ENCODE peak calls at places on chromosomes 13 and 19, in five cellular contexts. One of them, this sample, is unnamed.
A peak's percentile ranks its signal among the peaks of the same experiment; 100 is the strongest.

GRCh38 chr19:38062959-38063786 is 156.2 kb downstream of the SIPA1L3 start:
- DNase-seq in SK-N-SH: peak; percentile 87
- DNase-seq in GM12878: no peak
- DNase-seq in K562: peak; percentile 42
- DNase-seq in H1: no peak
- DNase-seq in this sample: no peak

GRCh38 chr13:27012482-27013197 is 159.0 kb downstream of the USP12 start:
- DNase-seq in SK-N-SH: no peak
- DNase-seq in GM12878: no peak
- DNase-seq in K562: no peak
- DNase-seq in H1: no peak
- DNase-seq in this sample: no peak

GRCh38 chr13:99332456-99332855 is 25.3 kb upstream of the GPR183 start:
- DNase-seq in SK-N-SH: no peak
- DNase-seq in GM12878: no peak
- DNase-seq in K562: no peak
- DNase-seq in H1: no peak
- DNase-seq in this sample: no peak

GRCh38 chr13:33645591-33646554 is 172.1 kb upstream of the RFC3 start:
- DNase-seq in SK-N-SH: no peak
- DNase-seq in GM12878: no peak
- DNase-seq in K562: no peak
- DNase-seq in H1: no peak
- DNase-seq in this sample: no peak

GRCh38 chr19:56765107-56765506 is 75.4 kb downstream of the PEG3 start:
- DNase-seq in SK-N-SH: peak; percentile 75
- DNase-seq in GM12878: no peak
- DNase-seq in K562: no peak
- DNase-seq in H1: no peak
- DNase-seq in this sample: no peak

GRCh38 chr13:33204130-33204927 is 81.2 kb downstream of the STARD13 start:
- DNase-seq in SK-N-SH: peak; percentile 63
- DNase-seq in GM12878: peak; percentile 78
- DNase-seq in K562: no peak
- DNase-seq in H1: no peak
- DNase-seq in this sample: no peak

GRCh38 chr13:99384468-99384867 is 77.3 kb upstream of the GPR183 start:
- DNase-seq in SK-N-SH: no peak
- DNase-seq in GM12878: no peak
- DNase-seq in K562: no peak
- DNase-seq in H1: no peak
- DNase-seq in this sample: no peak

GRCh38 chr13:44420376-44421220 is 47.0 kb downstream of the SERP2 start:
- DNase-seq in SK-N-SH: no peak
- DNase-seq in GM12878: no peak
- DNase-seq in K562: no peak
- DNase-seq in H1: no peak
- DNase-seq in this sample: no peak

GRCh38 chr19:1466461-1467227 is 12.4 kb downstream of the C19orf25 start:
- DNase-seq in SK-N-SH: no peak
- DNase-seq in GM12878: no peak
- DNase-seq in K562: no peak
- DNase-seq in H1: no peak
- DNase-seq in this sample: no peak

GRCh38 chr13:45786293-45786920 is 65.1 kb downstream of the SIAH3 start:
- DNase-seq in SK-N-SH: peak; percentile 34
- DNase-seq in GM12878: no peak
- DNase-seq in K562: no peak
- DNase-seq in H1: no peak
- DNase-seq in this sample: no peak

GRCh38 chr13:26423634-26424033 is 133.8 kb upstream of the WASF3 start:
- DNase-seq in SK-N-SH: peak; percentile 35
- DNase-seq in GM12878: no peak
- DNase-seq in K562: no peak
- DNase-seq in H1: no peak
- DNase-seq in this sample: no peak

GRCh38 chr19:40858109-40858508 is 7.9 kb upstream of the CYP2A6 start:
- DNase-seq in SK-N-SH: no peak
- DNase-seq in GM12878: no peak
- DNase-seq in K562: no peak
- DNase-seq in H1: no peak
- DNase-seq in this sample: no peak

GRCh38 chr19:15487038-15487437 is 7.7 kb upstream of the PGLYRP2 start:
- DNase-seq in SK-N-SH: no peak
- DNase-seq in GM12878: no peak
- DNase-seq in K562: no peak
- DNase-seq in H1: no peak
- DNase-seq in this sample: no peak

DNA sequence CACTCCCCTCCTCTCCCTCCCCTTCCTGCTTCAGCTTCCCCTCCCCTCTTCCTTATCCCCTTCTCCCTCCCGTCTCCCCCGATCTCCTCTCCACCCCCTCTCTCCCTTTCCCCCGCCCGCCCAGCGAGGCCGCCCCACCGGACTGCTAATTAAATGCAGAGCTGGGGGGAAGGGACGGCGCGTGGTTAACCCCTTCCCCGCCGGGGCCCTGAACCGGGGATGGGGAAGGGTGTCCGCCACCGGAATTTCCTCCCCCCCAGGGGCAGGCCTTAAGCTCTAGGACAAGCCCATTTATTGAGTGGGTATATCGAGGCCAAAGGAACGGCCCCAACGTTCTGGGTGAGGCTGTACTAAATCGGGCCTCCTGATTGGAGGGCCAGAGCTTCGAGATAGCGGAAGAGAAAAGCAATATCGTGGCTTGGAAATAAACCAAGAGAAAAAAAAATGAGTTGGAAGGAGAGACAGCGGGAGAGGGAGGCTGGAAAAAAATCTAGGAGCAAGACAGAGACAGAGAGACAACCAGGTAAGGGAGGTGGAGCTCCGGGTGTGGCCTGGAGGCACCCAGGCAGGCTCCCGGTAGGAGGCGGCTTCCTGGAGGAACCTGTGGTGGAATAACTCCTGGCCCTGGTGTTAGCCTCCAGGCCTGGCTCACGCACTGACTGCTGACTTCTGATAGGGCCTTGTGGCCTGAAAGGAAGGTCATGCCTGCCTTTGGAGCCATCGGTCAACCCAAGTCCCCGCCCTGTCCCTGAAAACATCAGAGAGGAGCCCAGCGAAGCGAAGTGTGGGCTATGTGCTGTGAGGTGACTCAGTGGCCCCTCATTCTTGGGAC is 11.6 kb upstream of the JUND start:
- DNase-seq in SK-N-SH: peak; percentile 92
- DNase-seq in GM12878: no peak
- DNase-seq in K562: peak; percentile 81
- DNase-seq in H1: peak; percentile 79
- DNase-seq in this sample: peak; percentile 73
- TF ChIP-seq JUND in SK-N-SH: no peak
- TF ChIP-seq JUND in GM12878: no peak
- TF ChIP-seq JUND in K562: no peak
- TF ChIP-seq JUND in H1: no peak
- TF ChIP-seq JUND in this sample: no peak

DNA sequence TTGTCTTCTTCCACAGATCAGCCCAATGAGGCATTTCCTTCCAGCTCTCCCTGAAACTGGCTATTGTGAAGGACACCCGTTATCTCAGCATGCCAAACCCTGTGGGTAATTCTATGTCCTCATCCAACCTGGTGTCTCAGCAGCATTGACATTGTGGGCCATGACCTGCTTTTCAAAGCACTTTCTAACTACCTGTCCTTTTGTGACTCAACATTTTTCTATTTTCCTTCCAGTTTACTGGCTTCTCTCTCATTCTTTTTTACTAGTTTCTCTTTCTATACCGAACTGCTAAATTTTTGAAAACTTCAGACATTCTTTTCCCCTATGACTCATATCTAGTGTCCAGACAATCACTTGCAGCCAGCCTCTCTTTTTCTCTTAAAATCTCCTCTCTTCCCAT is 136.4 kb upstream of the HTR2A start:
- DNase-seq in SK-N-SH: no peak
- DNase-seq in GM12878: no peak
- DNase-seq in K562: no peak
- DNase-seq in H1: no peak
- DNase-seq in this sample: no peak
- TF ChIP-seq JUND in SK-N-SH: peak; percentile 38
- TF ChIP-seq JUND in GM12878: no peak
- TF ChIP-seq JUND in K562: no peak
- TF ChIP-seq JUND in H1: no peak
- TF ChIP-seq JUND in this sample: no peak

GRCh38 chr19:19558055-19558454 is 20.0 kb downstream of the CILP2 start:
- DNase-seq in SK-N-SH: no peak
- DNase-seq in GM12878: no peak
- DNase-seq in K562: no peak
- DNase-seq in H1: no peak
- DNase-seq in this sample: no peak
- TF ChIP-seq JUND in SK-N-SH: no peak
- TF ChIP-seq JUND in GM12878: no peak
- TF ChIP-seq JUND in K562: no peak
- TF ChIP-seq JUND in H1: no peak
- TF ChIP-seq JUND in this sample: no peak

GRCh38 chr13:70816853-70817252 is 708.6 kb upstream of the KLHL1 start:
- DNase-seq in SK-N-SH: no peak
- DNase-seq in GM12878: no peak
- DNase-seq in K562: no peak
- DNase-seq in H1: no peak
- DNase-seq in this sample: no peak
- TF ChIP-seq JUND in SK-N-SH: no peak
- TF ChIP-seq JUND in GM12878: no peak
- TF ChIP-seq JUND in K562: no peak
- TF ChIP-seq JUND in H1: no peak
- TF ChIP-seq JUND in this sample: no peak

DNA sequence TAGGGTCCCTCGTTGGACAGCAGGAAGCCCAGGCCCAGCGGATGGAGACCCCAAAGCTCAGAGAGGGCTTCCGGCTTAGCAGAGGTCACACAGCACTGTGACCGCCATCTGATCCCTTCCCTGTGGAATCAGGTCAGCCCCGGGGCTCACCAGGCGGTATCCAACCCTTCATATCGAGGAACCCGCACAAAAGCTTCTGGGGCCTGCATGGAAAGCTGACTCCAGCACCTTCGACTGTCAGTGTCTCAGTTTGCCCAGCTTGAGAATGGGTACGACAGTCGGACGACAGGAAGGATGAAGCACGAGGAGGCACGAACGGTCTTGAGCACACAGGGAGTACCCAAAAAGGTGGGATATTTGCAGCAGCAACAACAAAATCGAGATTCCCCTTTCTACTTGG is 2.6 kb downstream of the TLE5 start:
- DNase-seq in SK-N-SH: no peak
- DNase-seq in GM12878: no peak
- DNase-seq in K562: no peak
- DNase-seq in H1: no peak
- DNase-seq in this sample: no peak
- TF ChIP-seq JUND in SK-N-SH: no peak
- TF ChIP-seq JUND in GM12878: no peak
- TF ChIP-seq JUND in K562: no peak
- TF ChIP-seq JUND in H1: no peak
- TF ChIP-seq JUND in this sample: no peak

DNA sequence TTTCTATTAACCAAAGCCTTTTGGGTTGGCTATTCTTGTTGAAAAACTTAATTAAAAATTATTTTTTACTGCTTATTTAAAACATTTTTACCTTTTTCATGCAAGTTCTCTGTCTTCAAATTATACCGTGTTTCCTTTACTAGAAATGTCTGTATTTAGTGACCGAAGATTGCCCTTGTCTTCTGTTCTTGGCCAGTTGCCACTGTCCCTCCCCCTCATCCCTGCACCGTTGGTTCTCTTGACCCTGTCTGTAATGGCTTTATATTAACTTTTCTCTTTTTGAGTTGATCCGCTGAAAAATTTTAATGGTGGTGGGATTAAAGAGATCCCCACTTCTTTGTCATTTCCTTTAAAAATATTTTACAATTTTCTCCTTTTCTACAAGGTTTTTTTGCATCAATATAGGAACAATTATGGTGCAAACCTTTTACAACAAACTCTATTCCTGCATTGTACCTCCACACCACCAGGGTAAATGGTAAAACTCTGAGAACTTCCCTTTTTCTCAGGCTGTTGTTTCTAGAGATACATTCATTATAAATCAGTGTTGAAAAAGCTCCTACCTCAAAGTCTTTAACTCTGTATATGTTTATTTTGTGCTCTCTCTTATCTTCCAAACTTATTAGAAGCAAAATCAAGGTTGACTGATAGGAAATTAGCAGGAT is 12.9 kb upstream of the RNF113B start:
- DNase-seq in SK-N-SH: peak; percentile 52
- DNase-seq in GM12878: no peak
- DNase-seq in K562: no peak
- DNase-seq in H1: no peak
- DNase-seq in this sample: no peak
- TF ChIP-seq JUND in SK-N-SH: no peak
- TF ChIP-seq JUND in GM12878: no peak
- TF ChIP-seq JUND in K562: no peak
- TF ChIP-seq JUND in H1: no peak
- TF ChIP-seq JUND in this sample: no peak

GRCh38 chr13:80376554-80376953 is 35.6 kb upstream of the SPRY2 start:
- DNase-seq in SK-N-SH: no peak
- DNase-seq in GM12878: no peak
- DNase-seq in K562: no peak
- DNase-seq in H1: no peak
- DNase-seq in this sample: no peak

GRCh38 chr13:80382576-80382975 is 41.6 kb upstream of the SPRY2 start:
- DNase-seq in SK-N-SH: no peak
- DNase-seq in GM12878: no peak
- DNase-seq in K562: no peak
- DNase-seq in H1: no peak
- DNase-seq in this sample: no peak

GRCh38 chr13:80374453-80374852 is 33.5 kb upstream of the SPRY2 start:
- DNase-seq in SK-N-SH: no peak
- DNase-seq in GM12878: no peak
- DNase-seq in K562: no peak
- DNase-seq in H1: no peak
- DNase-seq in this sample: no peak

GRCh38 chr13:80379245-80379644 is 38.3 kb upstream of the SPRY2 start:
- DNase-seq in SK-N-SH: no peak
- DNase-seq in GM12878: no peak
- DNase-seq in K562: no peak
- DNase-seq in H1: no peak
- DNase-seq in this sample: no peak
- TF ChIP-seq JUND in SK-N-SH: peak; percentile 15
- TF ChIP-seq JUND in GM12878: no peak
- TF ChIP-seq JUND in K562: no peak
- TF ChIP-seq JUND in H1: no peak
- TF ChIP-seq JUND in this sample: no peak

GRCh38 chr13:25046985-25047660 is 48.8 kb upstream of the PABPC3 start:
- DNase-seq in SK-N-SH: peak; percentile 57
- DNase-seq in GM12878: no peak
- DNase-seq in K562: no peak
- DNase-seq in H1: no peak
- DNase-seq in this sample: no peak
- TF ChIP-seq JUND in SK-N-SH: no peak
- TF ChIP-seq JUND in GM12878: no peak
- TF ChIP-seq JUND in K562: no peak
- TF ChIP-seq JUND in H1: no peak
- TF ChIP-seq JUND in this sample: no peak

This sample was measured in HCT116.